ENCODE peak calls at places on chromosomes 1 and 21, in four cellular contexts. B, W, O and Y are unnamed samples.

GRCh38 chr1:224182057-224182865 is 779 bp upstream of the DEGS1 start:
- DNase-seq in B (peak; percentile 32), W (no peak), O (peak; percentile 13), Y (no peak)

GRCh38 chr1:93029317-93029716 is 49.8 kb upstream of the MTF2 start:
- DNase-seq in B (no peak), W (no peak), O (no peak), Y (no peak)

GRCh38 chr21:45601551-45601950 is 42.0 kb upstream of the PCBP3 start:
- DNase-seq in B (no peak), W (no peak), O (no peak), Y (no peak)

GRCh38 chr1:32702599-32703478 is at the start of gene SYNC:
- DNase-seq in B (no peak), W (peak; percentile 77), O (no peak), Y (peak; percentile 91)

GRCh38 chr1:21518774-21519455 is 9.7 kb downstream of the ALPL start:
- DNase-seq in B (no peak), W (no peak), O (no peak), Y (no peak)

GRCh38 chr1:39957299-39958020 is 2.5 kb downstream of the MFSD2A start:
- DNase-seq in B (no peak), W (no peak), O (no peak), Y (no peak)

GRCh38 chr21:15445327-15445726 is 284.5 kb upstream of the USP25 start:
- DNase-seq in B (no peak), W (no peak), O (no peak), Y (no peak)

GRCh38 chr1:213759359-213760181 is 228.2 kb upstream of the PROX1 start:
- DNase-seq in B (no peak), W (no peak), O (no peak), Y (no peak)